ENCODE peak calls at places on chromosomes 1 and 21, in four cellular contexts. Z is WTC11, C is K562, V is HepG2. M is an unnamed sample.

GRCh38 chr1:51729824-51730284 is 113.0 kb downstream of the OSBPL9 start:
- DNase-seq in C (no peak), Z (no peak), V (no peak), M (peak)

GRCh38 chr1:155062702-155063411 is 683 bp upstream of the EFNA4 start:
- DNase-seq in V (peak), C (peak), Z (peak), M (peak)

GRCh38 chr1:186187601-186188000 is 187.5 kb downstream of the TPR start:
- DNase-seq in Z (no peak), V (no peak), C (no peak), M (no peak)

GRCh38 chr1:92483442-92484170 is 3.1 kb downstream of the GFI1 start:
- DNase-seq in Z (peak), C (no peak), V (no peak), M (no peak)

GRCh38 chr21:36980280-36981048 is 14.0 kb upstream of the HLCS start:
- DNase-seq in C (no peak), V (no peak), Z (peak), M (no peak)

GRCh38 chr1:151165281-151165737 is 393 bp downstream of the LYSMD1 start:
- DNase-seq in Z (peak), V (peak), C (peak), M (peak)

GRCh38 chr21:33949516-33950424 is 34.2 kb upstream of the ATP5PO start:
- DNase-seq in V (no peak), Z (no peak), C (no peak), M (no peak)

GRCh38 chr1:2128189-2128901 is 66.2 kb downstream of the FAAP20 start:
- DNase-seq in C (no peak), Z (no peak), V (no peak), M (no peak)

GRCh38 chr1:59947047-59947938 is 20.7 kb upstream of the CYP2J2 start:
- DNase-seq in C (peak), V (peak), Z (peak), M (peak)

GRCh38 chr1:226410958-226411357 is 3.1 kb upstream of the PARP1 start:
- DNase-seq in V (no peak), Z (no peak), C (no peak), M (no peak)

GRCh38 chr1:1127551-1128451 is 11.9 kb upstream of the C1orf159 start:
- DNase-seq in C (no peak), V (no peak), Z (no peak), M (no peak)
- TF ChIP-seq SP1 in C (no peak), V (no peak), Z (no peak), M (no peak)

GRCh38 chr1:188988589-188988988 is 1489.1 kb downstream of the BRINP3 start:
- DNase-seq in V (no peak), C (no peak), Z (no peak), M (no peak)

GRCh38 chr1:188986751-188987417 is 1490.8 kb downstream of the BRINP3 start:
- DNase-seq in C (no peak), Z (peak), V (no peak), M (no peak)
- TF ChIP-seq ELF4 in C (no peak), Z (no peak), V (no peak), M (no peak)

DNA sequence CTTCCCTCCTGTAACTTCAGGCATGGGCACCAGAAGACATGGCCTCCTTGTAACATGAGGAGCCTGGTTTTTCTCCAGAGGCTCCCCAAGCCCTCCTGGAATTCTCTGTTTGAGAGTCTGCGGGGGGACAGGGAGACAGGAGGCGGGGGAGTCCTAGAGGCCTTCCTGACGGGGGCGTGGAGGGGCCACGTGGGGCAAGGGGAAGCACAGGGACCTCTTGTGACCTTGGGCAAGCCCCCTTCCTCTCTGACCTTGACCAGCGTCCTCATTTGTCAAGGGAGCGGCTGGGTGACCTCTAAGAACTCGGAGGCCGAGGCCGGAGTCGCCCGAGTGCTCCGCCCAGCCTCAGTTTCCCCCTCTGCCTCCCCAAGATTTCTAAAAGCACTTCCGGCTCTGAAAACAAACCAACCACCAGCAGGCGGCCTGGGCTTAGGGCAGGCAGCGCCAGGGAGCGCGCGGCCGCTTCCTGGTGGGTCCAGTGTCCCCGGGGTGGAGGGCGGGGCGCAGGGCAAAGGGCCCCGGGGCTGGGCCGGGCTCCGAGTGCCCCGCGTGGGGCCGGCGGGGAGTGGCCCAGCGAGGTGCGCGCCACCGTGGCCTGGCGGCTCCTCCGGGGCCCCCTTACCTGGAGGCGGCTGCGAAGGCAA is 361 bp downstream of the TMCO4 start:
- DNase-seq in V (peak), C (peak), Z (no peak), M (peak)
- TF ChIP-seq SP1 in V (no peak), C (no peak), Z (no peak), M (no peak)

GRCh38 chr1:229231754-229232119 is 39.2 kb upstream of the RAB4A start:
- DNase-seq in C (no peak), Z (no peak), V (no peak), M (no peak)
- TF ChIP-seq ELF4 in C (no peak), Z (no peak), V (no peak), M (no peak)

DNA sequence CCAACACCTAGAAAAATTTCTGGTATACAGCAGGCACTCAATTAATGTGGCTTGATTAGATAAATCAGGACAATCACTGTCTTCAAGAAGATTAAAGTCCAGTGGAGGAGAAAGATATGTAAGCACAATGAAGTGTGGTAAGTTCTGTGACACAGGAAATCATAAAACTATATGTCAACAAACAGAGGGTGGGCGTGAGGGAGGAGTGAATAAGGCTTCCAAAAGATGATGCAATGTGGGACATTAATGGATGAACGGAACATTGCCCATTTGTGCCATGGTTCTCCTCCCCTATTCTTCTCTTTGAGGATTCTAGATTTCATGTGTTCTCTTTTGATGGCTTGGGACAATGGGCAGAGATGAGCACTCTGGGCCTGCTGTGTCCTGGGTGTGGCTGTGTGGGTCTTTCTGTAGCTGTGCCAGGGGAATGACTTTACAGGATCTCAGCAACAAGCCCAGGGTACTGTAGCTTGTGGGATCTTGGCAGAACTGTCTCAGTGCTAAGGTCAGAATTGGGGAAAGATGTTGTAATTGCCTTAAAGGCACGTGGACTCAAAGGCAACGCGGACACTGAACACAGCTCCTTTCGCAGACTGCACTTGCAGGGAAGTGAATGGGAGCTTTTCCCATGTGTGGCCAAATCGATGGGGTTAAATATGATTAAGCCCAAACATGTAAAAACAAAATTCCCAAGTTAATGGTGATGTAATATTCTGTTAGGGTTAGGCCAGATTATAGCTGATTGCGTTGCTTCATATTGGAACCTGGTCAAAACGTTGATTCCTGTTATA is 366.9 kb downstream of the TGFB2 start:
- DNase-seq in C (no peak), V (no peak), Z (no peak), M (no peak)
- TF ChIP-seq SP1 in C (no peak), V (no peak), Z (no peak), M (no peak)

DNA sequence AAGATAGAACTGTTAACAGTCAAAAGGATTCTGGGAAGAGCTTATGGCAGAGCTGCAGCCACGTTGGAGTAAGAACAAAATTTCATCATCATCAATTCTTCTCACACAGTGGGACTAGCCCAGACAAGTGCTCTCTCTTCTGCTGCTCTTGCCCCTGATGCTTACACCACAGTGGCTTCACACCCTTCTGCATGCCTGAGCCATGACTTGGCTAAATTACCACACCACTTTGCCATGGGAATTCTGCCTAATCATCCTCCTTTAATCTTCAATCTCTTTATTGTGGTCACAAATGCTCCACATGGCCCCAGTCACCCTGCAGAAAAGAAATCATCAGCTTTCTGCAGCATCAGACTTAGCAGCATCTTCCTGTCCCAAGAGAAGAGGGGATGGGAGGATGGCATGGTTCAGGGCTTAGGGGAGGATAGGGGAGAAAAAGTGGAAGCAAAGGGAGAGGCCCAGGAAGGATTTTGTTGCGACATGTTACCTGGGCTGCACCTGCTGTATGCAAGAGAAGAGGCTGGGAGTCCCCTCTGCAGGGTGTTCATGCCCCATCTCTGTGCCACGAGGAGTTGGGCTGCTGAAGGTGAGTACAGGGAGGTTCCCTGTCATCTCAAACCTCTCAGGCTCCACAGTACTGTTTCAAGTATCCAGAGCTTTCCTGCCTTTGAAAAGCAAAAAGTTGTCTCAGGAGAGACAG is 9.0 kb upstream of the RPTN start:
- DNase-seq in C (no peak), V (peak), Z (no peak), M (no peak)
- TF ChIP-seq ELF4 in C (no peak), V (no peak), Z (no peak), M (no peak)

M was measured in HEK293T.